ENCODE peak calls at places on chromosomes 16 and 17, in seven cellular contexts. L is choroid plexus epithelial cell, K is tibial nerve, A is retinal pigment epithelial cell, Q is OCI-LY7, I is fibroblast of the aortic adventitia, N is WTC11. M is an unnamed sample.

GRCh38 chr17:15106540-15106939 is 158.6 kb downstream of the PMP22 start:
- DNase-seq in L (peak), K (no peak), A (no peak), Q (no peak), I (no peak), N (no peak), M (no peak)

GRCh38 chr16:50741808-50742520 is at the start of gene CYLD:
- DNase-seq in L (peak), K (peak), A (peak), Q (peak), I (peak), N (peak), M (peak)

GRCh38 chr16:85304337-85304736 is 192.1 kb upstream of the CIBAR2 start:
- DNase-seq in L (no peak), K (no peak), A (no peak), Q (peak), I (no peak), N (no peak), M (no peak)

GRCh38 chr16:70685938-70686375 is at the start of gene MTSS2:
- DNase-seq in L (peak), K (peak), A (peak), Q (no peak), I (peak), N (peak), M (peak)

GRCh38 chr17:69608808-69609494 is 194.5 kb downstream of the MAP2K6 start:
- DNase-seq in L (peak), K (no peak), A (peak), Q (no peak), I (peak), N (no peak), M (no peak)

GRCh38 chr16:634051-634670 is 1.9 kb downstream of the METTL26 start:
- DNase-seq in L (no peak), K (no peak), A (no peak), Q (no peak), I (no peak), N (no peak), M (no peak)

GRCh38 chr16:68396481-68396880 is 51.8 kb downstream of the SMPD3 start:
- DNase-seq in L (peak), K (no peak), A (peak), Q (peak), I (peak), N (no peak), M (no peak)

GRCh38 chr16:66508914-66509496 is 40.9 kb downstream of the TK2 start:
- DNase-seq in L (no peak), K (no peak), A (no peak), Q (no peak), I (no peak), N (no peak), M (no peak)

GRCh38 chr17:77512062-77512946 is 371.5 kb downstream of the SEC14L1 start:
- DNase-seq in L (no peak), K (no peak), A (no peak), Q (no peak), I (no peak), N (no peak), M (no peak)

GRCh38 chr16:12535535-12536411 is 267.9 kb downstream of the CPPED1 start:
- DNase-seq in L (peak), K (no peak), A (no peak), Q (no peak), I (no peak), N (peak), M (peak)

GRCh38 chr16:83882118-83882879 is 16.6 kb upstream of the MLYCD start:
- DNase-seq in L (no peak), K (no peak), A (no peak), Q (no peak), I (no peak), N (no peak), M (no peak)

GRCh38 chr16:88477631-88478030 is 24.6 kb downstream of the ZFPM1 start:
- DNase-seq in L (no peak), K (no peak), A (no peak), Q (no peak), I (no peak), N (no peak), M (no peak)

GRCh38 chr16:56331915-56332314 is 93.4 kb downstream of the AMFR start:
- DNase-seq in L (no peak), K (no peak), A (no peak), Q (no peak), I (no peak), N (no peak), M (no peak)

GRCh38 chr17:58587713-58588117 is 73.3 kb upstream of the MTMR4 start:
- DNase-seq in L (peak), K (peak), A (no peak), Q (peak), I (peak), N (peak), M (peak)

GRCh38 chr17:81420769-81421462 is 25.7 kb downstream of the BAHCC1 start:
- DNase-seq in L (peak), K (no peak), A (no peak), Q (no peak), I (peak), N (no peak), M (no peak)

GRCh38 chr16:86505899-86506864 is 4.1 kb upstream of the FOXF1 start:
- DNase-seq in L (no peak), K (no peak), A (no peak), Q (no peak), I (no peak), N (no peak), M (no peak)

GRCh38 chr16:21300309-21301167 is 22.4 kb upstream of the CRYM start:
- DNase-seq in L (peak), K (peak), A (peak), Q (peak), I (peak), N (peak), M (peak)

GRCh38 chr16:12609937-12610699 is 193.6 kb downstream of the CPPED1 start:
- DNase-seq in L (no peak), K (no peak), A (no peak), Q (no peak), I (no peak), N (no peak), M (no peak)

GRCh38 chr16:78770353-78771091 is 671.1 kb downstream of the WWOX start:
- DNase-seq in L (peak), K (peak), A (no peak), Q (peak), I (no peak), N (peak), M (peak)

GRCh38 chr16:4609200-4610010 is 5.3 kb downstream of the UBALD1 start:
- DNase-seq in L (no peak), K (no peak), A (no peak), Q (no peak), I (no peak), N (no peak), M (no peak)

GRCh38 chr17:57404807-57405485 is 148.6 kb downstream of the MSI2 start:
- DNase-seq in L (no peak), K (no peak), A (no peak), Q (no peak), I (no peak), N (no peak), M (no peak)

GRCh38 chr17:76700627-76701470 is 9.9 kb downstream of the MXRA7 start:
- DNase-seq in L (peak), K (peak), A (no peak), Q (no peak), I (peak), N (peak), M (no peak)

GRCh38 chr16:84595052-84595481 is 22.8 kb downstream of the COTL1 start:
- DNase-seq in L (no peak), K (no peak), A (peak), Q (peak), I (no peak), N (no peak), M (no peak)

GRCh38 chr16:14436410-14436955 is 193.6 kb downstream of the PARN start:
- DNase-seq in L (no peak), K (no peak), A (no peak), Q (no peak), I (no peak), N (no peak), M (no peak)

GRCh38 chr17:75897076-75898019 is 597 bp upstream of the TRIM65 start:
- DNase-seq in L (no peak), K (peak), A (no peak), Q (no peak), I (no peak), N (peak), M (no peak)

GRCh38 chr16:7363397-7364053 is 30.9 kb downstream of the RBFOX1 start:
- DNase-seq in L (no peak), K (no peak), A (no peak), Q (no peak), I (no peak), N (no peak), M (no peak)

GRCh38 chr17:71969500-71969899 is 151.3 kb upstream of the SOX9 start:
- DNase-seq in L (no peak), K (no peak), A (no peak), Q (no peak), I (no peak), N (no peak), M (no peak)

GRCh38 chr17:7841622-7842379 is 7.8 kb downstream of the KDM6B start:
- DNase-seq in L (peak), K (peak), A (peak), Q (peak), I (peak), N (peak), M (peak)
- TF ChIP-seq CTCF in L (no peak), K (no peak), A (no peak), Q (peak), I (no peak), N (no peak), M (peak)

DNA sequence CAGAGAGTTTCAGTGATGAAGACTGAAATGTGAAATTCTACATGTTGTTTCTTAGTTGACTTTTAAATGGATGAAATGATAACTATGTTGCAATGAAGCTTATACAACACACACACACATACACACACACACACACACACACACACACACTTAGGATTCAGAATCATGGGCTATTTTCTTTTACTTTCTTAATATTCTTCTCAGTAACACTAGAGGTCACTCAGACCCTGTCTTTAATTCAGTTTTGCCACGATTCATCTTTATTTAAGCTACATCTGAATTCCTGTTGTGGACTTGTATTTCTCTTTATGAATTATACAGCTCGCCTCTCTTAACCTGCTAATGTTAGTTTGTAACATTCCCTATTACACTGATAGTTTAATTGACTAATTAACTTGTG is 109.6 kb upstream of the GOT2 start:
- DNase-seq in L (peak), K (no peak), A (no peak), Q (peak), I (peak), N (no peak), M (peak)
- TF ChIP-seq CTCF in L (peak), K (no peak), A (peak), Q (peak), I (no peak), N (no peak), M (no peak)

DNA sequence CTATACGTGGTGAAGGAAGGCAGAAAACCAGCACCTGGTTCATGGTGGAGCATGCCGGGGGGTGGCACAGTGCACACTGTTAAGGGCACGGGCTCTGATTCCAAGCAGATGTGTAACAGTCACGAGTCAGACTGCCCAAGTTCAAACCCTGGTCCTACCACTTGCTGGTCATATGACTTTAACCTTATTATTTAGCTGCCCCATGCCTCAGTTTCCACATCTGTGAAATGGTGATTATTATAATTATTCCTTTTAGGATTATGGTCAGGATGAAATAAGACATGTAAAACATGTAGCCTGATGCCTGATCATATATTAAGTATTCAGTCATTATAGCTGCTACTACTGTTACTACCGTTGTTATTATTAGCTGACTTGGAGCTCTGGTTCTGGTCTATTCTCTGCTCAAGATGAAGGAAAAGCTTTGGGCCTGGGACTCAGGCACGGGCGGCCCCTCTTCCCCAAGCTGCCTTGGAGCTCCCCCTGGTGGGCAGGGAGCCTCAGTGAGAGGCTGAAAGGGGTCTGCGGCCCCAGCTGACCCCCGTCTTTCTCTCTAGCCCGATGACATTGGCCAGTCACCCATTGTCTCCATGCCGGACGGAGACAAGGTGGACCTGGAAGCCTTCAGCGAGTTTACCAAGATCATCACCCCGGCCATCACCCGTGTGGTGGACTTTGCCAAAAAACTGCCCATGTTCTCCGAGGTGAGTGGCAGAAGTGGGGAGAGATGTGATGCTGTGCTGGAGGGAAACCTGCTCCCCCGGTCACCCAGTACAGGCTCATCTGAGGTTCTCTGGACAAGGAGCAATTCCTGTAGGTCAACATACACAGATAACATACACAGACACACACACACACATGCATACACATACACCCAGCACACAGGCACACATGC is 14.0 kb downstream of the NR1D1 start:
- DNase-seq in L (peak), K (no peak), A (no peak), Q (peak), I (no peak), N (peak), M (peak)
- TF ChIP-seq CTCF in L (peak), K (peak), A (peak), Q (peak), I (peak), N (peak), M (peak)

GRCh38 chr16:22813946-22814325 is at the start of gene HS3ST2:
- DNase-seq in L (no peak), K (no peak), A (no peak), Q (no peak), I (no peak), N (peak), M (no peak)
- TF ChIP-seq CTCF in L (no peak), K (no peak), A (no peak), Q (no peak), I (no peak), N (no peak), M (no peak)

GRCh38 chr17:50534222-50534978 is 1.9 kb downstream of the EPN3 start:
- DNase-seq in L (no peak), K (no peak), A (no peak), Q (no peak), I (no peak), N (peak), M (no peak)
- TF ChIP-seq CTCF in L (peak), K (no peak), A (peak), Q (no peak), I (peak), N (no peak), M (no peak)

DNA sequence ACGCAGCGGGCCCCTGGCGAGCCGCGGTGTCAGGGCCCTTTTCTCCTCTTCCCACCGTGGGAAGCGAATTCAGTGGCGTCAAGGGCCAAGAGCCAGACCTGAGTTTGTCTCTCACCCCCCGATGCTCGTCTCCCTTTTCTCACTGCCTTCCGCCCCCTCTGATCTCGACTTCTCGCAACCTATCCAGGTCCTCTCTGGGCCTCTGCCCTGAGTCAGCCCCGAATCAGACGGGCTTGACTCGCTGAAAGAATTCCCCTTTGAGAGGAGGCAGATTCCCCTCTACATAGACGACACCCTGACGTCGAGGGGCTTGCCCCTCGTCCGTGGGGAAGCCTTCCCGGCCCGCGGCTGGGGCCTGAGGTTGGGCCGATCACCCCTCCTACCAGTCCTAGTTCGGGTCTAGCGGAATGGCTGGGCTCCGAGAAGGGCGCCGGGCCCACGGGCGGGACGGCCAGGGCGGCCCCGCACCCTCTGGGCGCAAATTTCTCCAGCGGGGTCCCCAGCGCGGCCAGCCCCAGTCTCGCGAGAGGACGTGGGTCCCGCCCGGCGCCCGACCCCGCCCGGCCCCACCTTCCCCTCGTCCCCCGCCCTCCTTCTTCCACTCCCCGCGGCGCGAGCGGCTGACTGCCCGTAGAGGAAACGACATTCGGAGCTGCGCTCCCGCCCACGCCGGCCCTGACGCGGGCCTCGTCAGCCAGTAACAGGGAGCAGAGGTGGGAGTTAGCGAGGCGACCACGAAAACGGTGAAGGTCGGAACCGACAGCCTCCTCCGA is at the start of gene GGNBP2:
- DNase-seq in L (peak), K (peak), A (peak), Q (peak), I (peak), N (peak), M (peak)
- TF ChIP-seq CTCF in L (no peak), K (peak), A (no peak), Q (no peak), I (no peak), N (no peak), M (no peak)

DNA sequence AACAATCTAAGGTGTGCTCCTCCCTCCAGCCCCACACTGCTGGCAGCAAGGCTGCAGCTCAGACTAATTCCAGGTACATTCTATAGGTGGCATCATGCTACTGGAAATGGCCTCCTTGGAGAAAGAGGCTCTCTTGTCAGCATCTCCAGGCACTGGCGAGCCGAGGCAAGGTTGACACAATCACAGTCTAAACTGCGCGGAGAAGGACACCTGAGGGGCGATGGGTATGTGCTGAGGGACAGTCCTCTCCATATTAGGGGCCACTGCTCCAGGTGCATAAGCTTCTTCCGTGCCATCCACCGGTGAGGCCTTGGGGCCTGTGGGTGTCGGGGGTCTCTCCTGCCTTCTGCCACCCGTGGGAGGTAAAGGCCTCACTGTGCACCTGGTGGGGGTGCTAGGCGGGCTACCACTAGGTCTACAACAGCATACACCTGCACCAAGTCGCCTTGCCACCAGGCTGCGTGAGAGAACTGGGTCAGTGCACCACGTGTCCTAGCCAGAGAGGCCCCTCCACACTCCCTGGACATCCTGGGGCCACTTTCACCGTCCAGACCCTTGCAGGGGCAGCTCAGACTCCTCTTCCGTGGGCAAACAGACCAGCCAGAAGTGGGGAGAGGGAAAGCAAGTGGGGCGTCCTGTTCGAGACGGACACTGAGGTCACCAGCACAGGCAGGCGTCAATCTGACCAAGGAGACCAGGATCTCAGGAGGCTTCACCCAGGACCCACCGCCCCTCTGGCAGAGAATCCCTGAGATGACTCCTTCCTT is 12.1 kb upstream of the CBX8 start:
- DNase-seq in L (peak), K (no peak), A (no peak), Q (peak), I (no peak), N (no peak), M (peak)
- TF ChIP-seq CTCF in L (peak), K (peak), A (peak), Q (peak), I (no peak), N (no peak), M (peak)

DNA sequence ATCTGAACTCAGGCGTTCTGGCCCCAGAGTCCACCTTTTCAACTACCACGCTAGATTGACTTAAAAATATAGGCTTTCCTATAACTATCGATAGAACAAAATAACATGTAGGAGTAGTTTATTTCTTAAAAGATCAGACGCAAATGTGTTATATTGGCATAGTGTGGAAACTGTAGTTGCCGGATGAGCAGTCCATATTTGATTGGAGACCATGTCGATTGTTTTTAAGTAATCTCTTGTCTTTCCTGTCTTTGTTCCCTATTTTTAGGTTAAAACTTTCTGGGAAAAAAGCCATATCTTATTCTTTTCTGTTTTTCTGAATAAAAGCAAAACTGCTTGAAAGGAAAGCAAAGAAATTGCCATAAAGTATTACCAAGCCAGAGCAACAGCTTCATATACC is 53.1 kb downstream of the GAN start:
- DNase-seq in L (no peak), K (no peak), A (no peak), Q (no peak), I (peak), N (no peak), M (no peak)
- TF ChIP-seq CTCF in L (no peak), K (no peak), A (no peak), Q (no peak), I (no peak), N (no peak), M (no peak)

DNA sequence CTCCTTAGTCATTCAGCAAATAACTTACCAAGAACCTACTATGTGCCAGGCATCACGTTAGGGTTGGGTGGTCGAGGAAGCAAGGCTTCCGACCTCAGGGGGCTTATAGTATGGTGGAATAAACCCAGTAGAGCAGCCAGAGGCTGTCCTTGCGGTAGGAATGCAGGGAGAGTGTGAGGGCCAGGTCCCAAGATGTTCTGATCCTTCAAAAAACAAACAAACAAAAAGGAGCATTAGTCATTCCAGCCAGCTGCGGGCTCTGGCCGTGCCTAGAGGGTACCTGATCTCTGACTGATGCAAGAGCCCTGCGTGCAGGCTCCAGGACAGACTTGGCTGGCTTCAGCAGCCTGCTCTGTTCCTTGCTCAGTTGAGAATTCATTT is 18.2 kb downstream of the CYB5D2 start:
- DNase-seq in L (peak), K (peak), A (no peak), Q (no peak), I (peak), N (peak), M (no peak)
- TF ChIP-seq CTCF in L (peak), K (no peak), A (peak), Q (no peak), I (peak), N (no peak), M (no peak)

M was measured in GM20000.